ENCODE peak calls at places on chromosome 12, in ten cellular contexts. F is stimulated activated CD4-positive, alpha-beta T cell treated with anti-CD3 and anti-CD28 coated beads, Interleukin-4, amount 100 ng/mL, for 4 hours; X is T-cell; Q is left ventricle myocardium superior; I is hypothalamus; L is HS-27A; P is left kidney; O is GM23338; N is mesendoderm; W is amniotic stem cell. Z is an unnamed sample.

GRCh38 chr12:124543591-124544310 is 23.7 kb downstream of the NCOR2 start:
- DNase-seq in F (no peak), X (no peak), Q (peak; percentile 24), I (no peak), L (no peak), P (peak; percentile 90), O (no peak), N (no peak), W (no peak), Z (no peak)

GRCh38 chr12:27934278-27934677 is 38.3 kb downstream of the PTHLH start:
- DNase-seq in F (no peak), X (no peak), Q (no peak), I (no peak), L (no peak), P (no peak), O (no peak), N (no peak), W (no peak), Z (no peak)

GRCh38 chr12:104687823-104688573 is 231.2 kb downstream of the CHST11 start:
- DNase-seq in F (no peak), X (peak; percentile 45), Q (no peak), I (no peak), L (no peak), P (no peak), O (no peak), N (no peak), W (no peak), Z (no peak)

GRCh38 chr12:107461222-107461980 is 224.2 kb upstream of the PWP1 start:
- DNase-seq in F (no peak), X (no peak), Q (no peak), I (no peak), L (no peak), P (peak; percentile 30), O (no peak), N (no peak), W (peak; percentile 31), Z (no peak)

GRCh38 chr12:91986084-91986483 is 159.6 kb downstream of the BTG1 start:
- DNase-seq in F (no peak), X (no peak), Q (no peak), I (no peak), L (no peak), P (no peak), O (peak; percentile 10), N (peak; percentile 44), W (no peak), Z (no peak)

GRCh38 chr12:116263431-116263830 is 14.1 kb downstream of the MED13L start:
- DNase-seq in F (no peak), X (no peak), Q (no peak), I (no peak), L (no peak), P (no peak), O (no peak), N (no peak), W (no peak), Z (no peak)

GRCh38 chr12:32252199-32253073 is 145.8 kb downstream of the BICD1 start:
- DNase-seq in F (no peak), X (no peak), Q (no peak), I (no peak), L (no peak), P (no peak), O (peak; percentile 12), N (no peak), W (no peak), Z (no peak)

GRCh38 chr12:124827588-124828184 is 36.0 kb downstream of the SCARB1 start:
- DNase-seq in F (no peak), X (no peak), Q (no peak), I (no peak), L (no peak), P (peak; percentile 40), O (no peak), N (no peak), W (no peak), Z (no peak)

GRCh38 chr12:124915249-124916236 is 1.1 kb upstream of the UBC start:
- DNase-seq in F (no peak), X (no peak), Q (peak; percentile 70), I (no peak), L (peak; percentile 55), P (no peak), O (peak; percentile 74), N (no peak), W (no peak), Z (peak; percentile 57)

GRCh38 chr12:13431041-13431440 is 234.5 kb downstream of the EMP1 start:
- DNase-seq in F (no peak), X (no peak), Q (no peak), I (no peak), L (no peak), P (no peak), O (no peak), N (peak; percentile 94), W (no peak), Z (no peak)

GRCh38 chr12:109804820-109805761 is 28.1 kb downstream of the TRPV4 start:
- DNase-seq in F (peak; percentile 63), X (peak; percentile 27), Q (peak; percentile 80), I (peak; percentile 27), L (peak; percentile 20), P (peak; percentile 63), O (peak; percentile 78), N (peak; percentile 65), W (no peak), Z (peak; percentile 65)

GRCh38 chr12:11763760-11764520 is 114.5 kb downstream of the ETV6 start:
- DNase-seq in F (no peak), X (no peak), Q (no peak), I (no peak), L (no peak), P (peak; percentile 45), O (no peak), N (peak; percentile 19), W (no peak), Z (no peak)

GRCh38 chr12:77213316-77213715 is 147.9 kb upstream of the E2F7 start:
- DNase-seq in F (no peak), X (no peak), Q (no peak), I (no peak), L (no peak), P (peak; percentile 34), O (no peak), N (no peak), W (no peak), Z (no peak)

GRCh38 chr12:120757226-120757742 is 31.7 kb downstream of the ACADS start:
- DNase-seq in F (no peak), X (no peak), Q (no peak), I (no peak), L (no peak), P (no peak), O (no peak), N (no peak), W (no peak), Z (no peak)

GRCh38 chr12:98062464-98063245 is 452.7 kb upstream of the TMPO start:
- DNase-seq in F (no peak), X (no peak), Q (no peak), I (no peak), L (no peak), P (no peak), O (no peak), N (peak; percentile 18), W (no peak), Z (no peak)

GRCh38 chr12:106841471-106842302 is 67.2 kb downstream of the RIC8B start:
- DNase-seq in F (peak; percentile 6), X (peak; percentile 4), Q (no peak), I (peak; percentile 0), L (no peak), P (peak; percentile 70), O (peak; percentile 59), N (peak; percentile 43), W (peak; percentile 11), Z (peak; percentile 55)

GRCh38 chr12:108833355-108833733 is 24.0 kb downstream of the SSH1 start:
- DNase-seq in F (no peak), X (no peak), Q (peak; percentile 59), I (no peak), L (peak; percentile 96), P (no peak), O (no peak), N (peak; percentile 98), W (peak; percentile 81), Z (no peak)

GRCh38 chr12:108004368-108004767 is 124.7 kb upstream of the WSCD2 start:
- DNase-seq in F (no peak), X (no peak), Q (no peak), I (no peak), L (no peak), P (peak; percentile 84), O (peak; percentile 74), N (peak; percentile 54), W (no peak), Z (peak; percentile 11)

GRCh38 chr12:124120718-124121117 is 147.7 kb downstream of the ZNF664 start:
- DNase-seq in F (no peak), X (no peak), Q (no peak), I (no peak), L (no peak), P (peak; percentile 78), O (no peak), N (no peak), W (no peak), Z (no peak)

GRCh38 chr12:15527201-15527782 is 205.0 kb downstream of the PTPRO start:
- DNase-seq in F (no peak), X (no peak), Q (peak; percentile 40), I (no peak), L (no peak), P (peak; percentile 52), O (peak; percentile 66), N (peak; percentile 65), W (no peak), Z (peak; percentile 51)

GRCh38 chr12:1544991-1545700 is 49.2 kb downstream of the FBXL14 start:
- DNase-seq in F (no peak), X (no peak), Q (peak; percentile 44), I (no peak), L (no peak), P (no peak), O (peak; percentile 47), N (peak; percentile 33), W (no peak), Z (peak; percentile 25)

GRCh38 chr12:29582677-29583076 is 85.2 kb upstream of the OVCH1 start:
- DNase-seq in F (no peak), X (no peak), Q (peak; percentile 34), I (no peak), L (no peak), P (no peak), O (no peak), N (no peak), W (no peak), Z (no peak)

GRCh38 chr12:127829974-127830543 is 436.9 kb upstream of the TMEM132C start:
- DNase-seq in F (no peak), X (no peak), Q (no peak), I (no peak), L (no peak), P (no peak), O (no peak), N (no peak), W (no peak), Z (no peak)

GRCh38 chr12:2299207-2299606 is 246.4 kb downstream of the CACNA1C start:
- DNase-seq in F (no peak), X (no peak), Q (peak; percentile 70), I (no peak), L (no peak), P (peak; percentile 73), O (no peak), N (no peak), W (no peak), Z (no peak)

GRCh38 chr12:90953956-90954421 is 987 bp downstream of the CCER1 start:
- DNase-seq in F (no peak), X (no peak), Q (no peak), I (no peak), L (no peak), P (no peak), O (peak; percentile 91), N (peak; percentile 88), W (no peak), Z (peak; percentile 55)

GRCh38 chr12:102569803-102570202 is 89.4 kb upstream of the IGF1 start:
- DNase-seq in F (no peak), X (no peak), Q (no peak), I (no peak), L (no peak), P (no peak), O (no peak), N (no peak), W (no peak), Z (no peak)

GRCh38 chr12:13038491-13039161 is 5.6 kb upstream of the FAM234B start:
- DNase-seq in F (no peak), X (no peak), Q (no peak), I (no peak), L (no peak), P (no peak), O (no peak), N (no peak), W (no peak), Z (no peak)

GRCh38 chr12:56258068-56258819 is at the start of gene ANKRD52:
- DNase-seq in F (peak; percentile 82), X (peak; percentile 67), Q (peak; percentile 92), I (peak; percentile 63), L (peak; percentile 41), P (peak; percentile 92), O (peak; percentile 87), N (peak; percentile 72), W (peak; percentile 77), Z (peak; percentile 88)